ENCODE peak calls at places on chromosome 14, in five cellular contexts. H is pancreas, T is SK-N-SH, V is A673, O is HAP-1. C is an unnamed sample.

GRCh38 chr14:104513641-104514046 is 65.9 kb upstream of the C14orf180 start:
- DNase-seq in O (no peak), T (no peak), V (no peak), H (no peak), C (no peak)

GRCh38 chr14:88422919-88423318 is 37.5 kb downstream of the SPATA7 start:
- DNase-seq in T (no peak), V (no peak), O (no peak), H (no peak), C (no peak)

GRCh38 chr14:58824796-58825195 is 187.0 kb downstream of the DACT1 start:
- DNase-seq in H (no peak), O (no peak), T (no peak), V (no peak), C (no peak)

GRCh38 chr14:44657688-44658388 is 150.8 kb upstream of the FSCB start:
- DNase-seq in T (no peak), O (peak), V (peak), H (no peak), C (no peak)

GRCh38 chr14:74843653-74844052 is 32.3 kb downstream of the PROX2 start:
- DNase-seq in V (no peak), T (peak), H (no peak), O (no peak), C (no peak)

GRCh38 chr14:23145794-23146422 is 26.9 kb upstream of the CEBPE start:
- DNase-seq in O (no peak), T (no peak), V (no peak), H (no peak), C (no peak)

GRCh38 chr14:91390165-91390778 is 27.3 kb downstream of the CCDC88C start:
- DNase-seq in T (no peak), V (peak), H (no peak), O (no peak), C (no peak)

GRCh38 chr14:64943981-64944520 is 1.5 kb upstream of the GPX2 start:
- DNase-seq in O (no peak), H (no peak), V (no peak), T (no peak), C (no peak)

GRCh38 chr14:50666772-50667490 is 1.2 kb downstream of the SAV1 start:
- DNase-seq in V (peak), H (no peak), T (peak), O (peak), C (peak)

GRCh38 chr14:66758031-66758613 is 250.2 kb downstream of the GPHN start:
- DNase-seq in H (no peak), T (no peak), V (no peak), O (no peak), C (no peak)

GRCh38 chr14:61365667-61366194 is 44.4 kb downstream of the PRKCH start:
- DNase-seq in V (no peak), O (no peak), T (no peak), H (no peak), C (no peak)

GRCh38 chr14:32738206-32738871 is 200.3 kb upstream of the NPAS3 start:
- DNase-seq in H (no peak), O (no peak), T (no peak), V (no peak), C (no peak)

GRCh38 chr14:88870777-88871176 is 46.3 kb downstream of the TTC8 start:
- DNase-seq in H (no peak), V (peak), O (no peak), T (no peak), C (no peak)

GRCh38 chr14:61761557-61761956 is 663 bp upstream of the SNAPC1 start:
- DNase-seq in T (no peak), V (no peak), O (no peak), H (no peak), C (no peak)

GRCh38 chr14:98512501-98513251 is 759.3 kb downstream of the BCL11B start:
- DNase-seq in O (no peak), T (no peak), V (no peak), H (no peak), C (no peak)

GRCh38 chr14:99968156-99968920 is 96.9 kb upstream of the EVL start:
- DNase-seq in H (no peak), V (no peak), T (no peak), O (no peak), C (no peak)

GRCh38 chr14:24438198-24439095 is 4.1 kb downstream of the SDR39U1 start:
- DNase-seq in O (no peak), V (no peak), T (no peak), H (no peak), C (no peak)

GRCh38 chr14:61177279-61178225 is 103.6 kb downstream of the TMEM30B start:
- DNase-seq in T (no peak), O (no peak), V (no peak), H (no peak), C (no peak)

GRCh38 chr14:104554088-104554607 is 25.4 kb upstream of the C14orf180 start:
- DNase-seq in O (peak), H (no peak), V (no peak), T (no peak), C (peak)

GRCh38 chr14:71319646-71320045 is 412.4 kb downstream of the PCNX1 start:
- DNase-seq in H (no peak), V (peak), O (peak), T (peak), C (no peak)

GRCh38 chr14:101251812-101252442 is 309.4 kb upstream of the DIO3 start:
- DNase-seq in T (peak), V (no peak), O (no peak), H (no peak), C (no peak)

GRCh38 chr14:101035466-101036225 is 132.1 kb upstream of the RTL1 start:
- DNase-seq in T (no peak), H (no peak), O (no peak), V (no peak), C (peak)

DNA sequence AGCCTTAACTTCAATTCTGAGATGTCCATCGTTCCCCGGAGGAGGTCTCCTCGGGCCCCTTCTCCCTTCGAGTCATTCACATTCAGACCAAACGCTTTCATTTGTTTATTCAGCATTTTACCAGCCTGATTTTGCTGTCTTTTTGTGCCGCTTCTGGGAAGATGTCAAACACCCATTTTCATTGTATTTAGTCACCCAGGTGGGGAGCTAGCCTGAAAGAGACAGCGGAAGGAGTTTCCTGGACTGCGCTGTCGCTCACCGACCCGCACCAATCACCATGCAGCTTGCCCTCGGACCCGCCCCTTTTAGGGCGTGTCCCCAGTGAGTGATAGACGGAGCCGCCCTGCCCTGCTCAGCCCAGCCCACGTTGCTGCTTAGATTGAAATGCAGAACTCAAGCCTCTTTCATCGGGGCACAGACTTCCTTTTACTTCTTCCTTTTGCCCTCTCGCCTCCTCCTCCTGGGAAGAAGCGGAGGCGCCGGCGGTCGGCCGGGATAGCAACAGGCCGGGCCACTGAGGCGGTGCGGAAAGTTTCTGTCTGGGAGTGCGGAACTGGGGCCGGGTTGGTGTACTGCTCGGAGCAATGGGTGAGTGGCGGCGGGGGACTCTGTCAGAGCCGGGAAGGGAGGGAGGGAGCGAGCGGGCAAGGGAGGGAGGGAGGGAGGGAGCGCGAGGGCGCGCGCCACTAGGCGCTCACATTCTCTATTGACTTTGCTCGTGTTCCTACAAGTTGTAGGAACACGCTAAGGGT is at the start of gene PAX9:
- DNase-seq in O (peak), V (peak), T (peak), H (peak), C (peak)
- H3K4me3 ChIP-seq in O (peak), V (peak), T (no peak), H (peak), C (peak)

DNA sequence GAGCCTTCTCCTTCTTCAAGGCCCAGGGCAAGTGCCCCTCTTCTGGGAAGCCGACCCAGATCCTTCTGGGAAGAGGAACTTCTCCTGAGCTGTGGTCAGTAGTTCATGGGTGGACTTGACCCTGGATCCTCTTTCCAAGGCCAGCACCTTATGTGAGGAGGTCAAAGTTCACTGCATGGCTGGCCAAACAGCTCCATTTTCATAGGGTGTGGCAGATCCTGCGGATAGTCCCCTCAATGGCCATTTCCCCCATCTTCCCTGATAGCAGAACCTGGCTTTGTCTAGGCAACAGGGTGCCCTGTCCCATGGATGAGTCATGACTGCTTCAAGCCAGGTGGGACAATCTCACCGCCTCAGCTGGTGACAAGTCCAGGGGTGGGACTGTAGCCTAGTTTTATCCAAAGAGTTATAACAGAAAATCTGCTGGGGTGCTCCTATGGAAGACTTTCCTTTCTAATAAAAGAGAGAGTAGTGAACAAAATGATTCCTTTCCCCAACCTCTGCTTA is 10.3 kb downstream of the ASB2 start:
- DNase-seq in V (no peak), T (no peak), O (no peak), H (no peak), C (no peak)
- H3K4me3 ChIP-seq in V (no peak), T (no peak), O (no peak), H (no peak), C (no peak)

GRCh38 chr14:73743431-73743931 is 29.3 kb upstream of the PNMA1 start:
- DNase-seq in O (no peak), H (no peak), V (no peak), T (no peak), C (no peak)

GRCh38 chr14:73742520-73743238 is 28.5 kb upstream of the PNMA1 start:
- DNase-seq in H (no peak), T (no peak), O (no peak), V (no peak), C (no peak)

GRCh38 chr14:73745571-73746539 is 31.7 kb upstream of the PNMA1 start:
- DNase-seq in T (peak), H (no peak), O (no peak), V (no peak), C (no peak)

GRCh38 chr14:73744874-73745529 is 30.8 kb upstream of the PNMA1 start:
- DNase-seq in T (no peak), H (no peak), V (no peak), O (no peak), C (no peak)

GRCh38 chr14:73744175-73744867 is 30.1 kb upstream of the PNMA1 start:
- DNase-seq in V (no peak), H (no peak), O (no peak), T (no peak), C (no peak)
- H3K4me3 ChIP-seq in V (no peak), H (no peak), O (no peak), T (no peak), C (no peak)

GRCh38 chr14:77322951-77323350 is 2.1 kb downstream of the GSTZ1 start:
- DNase-seq in V (no peak), O (no peak), T (no peak), H (no peak), C (no peak)

GRCh38 chr14:77320238-77320935 is at the start of gene POMT2:
- DNase-seq in H (peak), T (peak), V (peak), O (peak), C (peak)

GRCh38 chr14:77323571-77323970 is 2.7 kb downstream of the GSTZ1 start:
- DNase-seq in H (no peak), V (no peak), T (no peak), O (no peak), C (no peak)

GRCh38 chr14:77324289-77324688 is 3.5 kb downstream of the GSTZ1 start:
- DNase-seq in H (no peak), T (no peak), O (no peak), V (no peak), C (no peak)

DNA sequence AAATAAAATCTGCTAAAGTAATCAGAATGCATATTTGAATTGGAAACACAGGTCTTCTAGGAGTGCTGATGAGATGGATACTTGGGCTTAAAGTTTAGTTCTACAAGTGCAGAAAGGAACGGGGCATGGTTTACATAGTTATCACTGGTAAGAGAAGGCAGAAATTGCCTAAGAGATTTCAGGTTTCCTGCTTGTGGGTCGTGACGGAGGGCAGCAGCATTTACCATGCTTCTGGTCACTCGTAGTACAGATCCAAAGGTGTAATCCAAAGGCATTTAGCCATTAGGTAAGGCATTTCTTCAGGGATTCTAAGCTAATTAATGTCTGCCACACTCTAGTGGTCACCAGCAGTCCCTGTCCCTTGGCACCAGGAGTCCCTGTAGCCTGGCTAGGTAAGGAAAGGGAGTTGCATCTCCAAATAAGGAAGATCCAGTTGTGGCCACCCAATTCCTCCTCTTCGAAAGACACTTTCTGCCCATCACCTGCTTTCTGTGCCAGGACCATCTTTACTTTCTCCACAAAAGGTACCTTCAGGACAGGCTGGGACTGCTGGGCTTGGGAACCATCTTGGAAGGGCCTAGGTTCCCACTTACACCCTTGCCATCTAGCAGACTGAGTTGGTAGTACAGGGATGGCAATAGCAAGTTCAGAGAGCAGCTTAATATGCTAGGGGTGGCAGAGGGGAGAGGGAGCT is 1.5 kb downstream of the GSTZ1 start:
- DNase-seq in V (no peak), O (no peak), H (no peak), T (no peak), C (no peak)
- H3K4me3 ChIP-seq in V (peak), O (peak), H (peak), T (peak), C (peak)

DNA sequence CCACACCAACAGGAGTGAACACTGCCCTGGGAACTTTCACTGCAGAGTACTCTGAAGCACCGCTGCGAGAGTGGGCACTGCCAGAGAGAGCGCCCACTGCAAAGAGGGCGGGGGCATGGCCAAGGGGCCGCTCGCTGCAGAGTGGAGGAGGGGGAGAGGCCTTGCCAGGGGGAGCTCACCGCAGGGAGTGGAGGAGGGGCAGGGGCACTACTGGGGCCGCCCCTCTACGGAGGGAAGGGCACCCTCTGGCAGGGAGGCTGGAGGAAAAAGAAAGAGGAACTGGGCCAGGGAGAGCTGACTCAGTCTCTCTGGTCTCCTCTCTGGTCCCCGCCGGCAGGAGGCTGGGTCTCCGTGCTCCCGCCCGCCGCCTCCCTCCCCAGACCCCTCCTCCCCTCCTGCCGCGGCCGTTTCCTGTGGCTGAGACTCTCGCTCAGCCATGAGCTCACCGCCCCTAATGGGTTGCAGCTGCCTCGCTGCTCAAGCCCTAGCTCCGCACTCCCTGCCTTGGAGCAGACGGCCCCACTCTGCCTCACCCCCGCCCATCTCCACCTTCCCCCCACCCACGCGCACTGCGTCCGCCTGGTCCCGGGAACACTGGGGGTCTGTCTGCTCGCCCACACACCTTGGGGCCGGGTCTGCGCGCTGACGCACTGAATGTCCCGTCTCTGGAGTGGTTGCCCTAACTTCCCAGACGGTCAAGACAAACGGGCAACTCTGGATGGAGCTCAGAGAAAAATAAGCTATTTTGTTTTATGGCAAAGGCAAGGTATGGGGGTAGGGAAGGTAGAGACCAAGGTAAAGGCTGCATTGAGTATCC is 1.3 kb downstream of the ARHGEF40 start:
- DNase-seq in V (peak), T (peak), O (peak), H (peak), C (peak)
- H3K4me3 ChIP-seq in V (peak), T (peak), O (peak), H (peak), C (peak)